ENCODE peak calls at places on chromosomes 7 and 10, in six cellular contexts. One of them, this sample, is unnamed.
A peak's percentile ranks its signal among the peaks of the same experiment; 100 is the strongest.

GRCh38 chr7:38909870-38910269 is 879 bp upstream of the VPS41 start:
- DNase-seq in right lobe of liver: no peak
- DNase-seq in lower lobe of right lung: no peak
- DNase-seq in brain microvascular endothelial cell: no peak
- DNase-seq in breast epithelium: no peak
- DNase-seq in mammary epithelial cell: no peak
- DNase-seq in this sample: no peak

GRCh38 chr7:79282051-79282694 is 171.3 kb downstream of the MAGI2 start:
- DNase-seq in mammary epithelial cell: peak; percentile 27
- DNase-seq in right lobe of liver: no peak
- DNase-seq in lower lobe of right lung: no peak
- DNase-seq in brain microvascular endothelial cell: peak; percentile 71
- DNase-seq in breast epithelium: no peak
- DNase-seq in this sample: peak; percentile 91

GRCh38 chr10:29858352-29859267 is 200.8 kb downstream of the JCAD start:
- DNase-seq in brain microvascular endothelial cell: peak; percentile 52
- DNase-seq in right lobe of liver: peak; percentile 76
- DNase-seq in lower lobe of right lung: peak; percentile 75
- DNase-seq in breast epithelium: peak; percentile 60
- DNase-seq in mammary epithelial cell: peak; percentile 84
- DNase-seq in this sample: peak; percentile 79

GRCh38 chr7:1449501-1449900 is 9.8 kb downstream of the MICALL2 start:
- DNase-seq in brain microvascular endothelial cell: no peak
- DNase-seq in mammary epithelial cell: no peak
- DNase-seq in right lobe of liver: no peak
- DNase-seq in lower lobe of right lung: no peak
- DNase-seq in breast epithelium: no peak
- DNase-seq in this sample: no peak

GRCh38 chr7:151251926-151252835 is 3.7 kb upstream of the SMARCD3 start:
- DNase-seq in brain microvascular endothelial cell: peak; percentile 45
- DNase-seq in mammary epithelial cell: peak; percentile 29
- DNase-seq in lower lobe of right lung: peak; percentile 73
- DNase-seq in right lobe of liver: no peak
- DNase-seq in breast epithelium: no peak
- DNase-seq in this sample: peak; percentile 74

GRCh38 chr10:113534428-113534827 is 18.4 kb upstream of the HABP2 start:
- DNase-seq in mammary epithelial cell: no peak
- DNase-seq in brain microvascular endothelial cell: no peak
- DNase-seq in right lobe of liver: no peak
- DNase-seq in breast epithelium: no peak
- DNase-seq in lower lobe of right lung: no peak
- DNase-seq in this sample: no peak

GRCh38 chr7:73701357-73701995 is 18.0 kb downstream of the STX1A start:
- DNase-seq in lower lobe of right lung: no peak
- DNase-seq in right lobe of liver: no peak
- DNase-seq in breast epithelium: no peak
- DNase-seq in mammary epithelial cell: no peak
- DNase-seq in brain microvascular endothelial cell: peak; percentile 70
- DNase-seq in this sample: peak; percentile 77

GRCh38 chr10:62850646-62851045 is 34.5 kb upstream of the EGR2 start:
- DNase-seq in breast epithelium: no peak
- DNase-seq in brain microvascular endothelial cell: no peak
- DNase-seq in mammary epithelial cell: no peak
- DNase-seq in right lobe of liver: no peak
- DNase-seq in lower lobe of right lung: no peak
- DNase-seq in this sample: no peak

GRCh38 chr7:45921699-45922519 is 837 bp upstream of the IGFBP3 start:
- DNase-seq in mammary epithelial cell: peak; percentile 40
- DNase-seq in breast epithelium: no peak
- DNase-seq in right lobe of liver: no peak
- DNase-seq in brain microvascular endothelial cell: peak; percentile 81
- DNase-seq in lower lobe of right lung: peak; percentile 51
- DNase-seq in this sample: peak; percentile 82

GRCh38 chr10:71083457-71083975 is 128.9 kb upstream of the UNC5B start:
- DNase-seq in lower lobe of right lung: no peak
- DNase-seq in brain microvascular endothelial cell: no peak
- DNase-seq in right lobe of liver: peak; percentile 13
- DNase-seq in mammary epithelial cell: no peak
- DNase-seq in breast epithelium: no peak
- DNase-seq in this sample: no peak

GRCh38 chr7:50733552-50733951 is 49.1 kb downstream of the GRB10 start:
- DNase-seq in breast epithelium: no peak
- DNase-seq in right lobe of liver: no peak
- DNase-seq in brain microvascular endothelial cell: peak; percentile 73
- DNase-seq in mammary epithelial cell: peak; percentile 40
- DNase-seq in lower lobe of right lung: no peak
- DNase-seq in this sample: peak; percentile 32

GRCh38 chr10:71766717-71767419 is 6.5 kb downstream of the VSIR start:
- DNase-seq in lower lobe of right lung: peak; percentile 87
- DNase-seq in right lobe of liver: no peak
- DNase-seq in breast epithelium: no peak
- DNase-seq in brain microvascular endothelial cell: peak; percentile 95
- DNase-seq in mammary epithelial cell: peak; percentile 89
- DNase-seq in this sample: peak; percentile 94

GRCh38 chr7:78558571-78558970 is 760.0 kb downstream of the PHTF2 start:
- DNase-seq in right lobe of liver: no peak
- DNase-seq in brain microvascular endothelial cell: no peak
- DNase-seq in breast epithelium: no peak
- DNase-seq in mammary epithelial cell: no peak
- DNase-seq in lower lobe of right lung: no peak
- DNase-seq in this sample: no peak

GRCh38 chr10:88493676-88494483 is 89.2 kb downstream of the RNLS start:
- DNase-seq in breast epithelium: no peak
- DNase-seq in right lobe of liver: no peak
- DNase-seq in lower lobe of right lung: no peak
- DNase-seq in mammary epithelial cell: no peak
- DNase-seq in brain microvascular endothelial cell: peak; percentile 63
- DNase-seq in this sample: no peak

GRCh38 chr10:78520737-78521430 is 487.2 kb downstream of the RPS24 start:
- DNase-seq in lower lobe of right lung: no peak
- DNase-seq in breast epithelium: no peak
- DNase-seq in brain microvascular endothelial cell: peak; percentile 12
- DNase-seq in mammary epithelial cell: peak; percentile 73
- DNase-seq in right lobe of liver: peak; percentile 3
- DNase-seq in this sample: peak; percentile 16

GRCh38 chr7:79454325-79454960 is 976 bp upstream of the MAGI2 start:
- DNase-seq in breast epithelium: no peak
- DNase-seq in mammary epithelial cell: no peak
- DNase-seq in right lobe of liver: peak; percentile 50
- DNase-seq in brain microvascular endothelial cell: peak; percentile 45
- DNase-seq in lower lobe of right lung: peak; percentile 50
- DNase-seq in this sample: peak; percentile 71

GRCh38 chr7:134365341-134366054 is 48.8 kb upstream of the SLC35B4 start:
- DNase-seq in brain microvascular endothelial cell: peak; percentile 22
- DNase-seq in lower lobe of right lung: no peak
- DNase-seq in right lobe of liver: no peak
- DNase-seq in breast epithelium: no peak
- DNase-seq in mammary epithelial cell: peak; percentile 82
- DNase-seq in this sample: peak; percentile 38

GRCh38 chr7:134368851-134369533 is 52.3 kb upstream of the SLC35B4 start:
- DNase-seq in lower lobe of right lung: no peak
- DNase-seq in right lobe of liver: peak; percentile 65
- DNase-seq in brain microvascular endothelial cell: peak; percentile 63
- DNase-seq in mammary epithelial cell: peak; percentile 74
- DNase-seq in breast epithelium: no peak
- DNase-seq in this sample: peak; percentile 74

GRCh38 chr7:134367956-134368749 is 51.4 kb upstream of the SLC35B4 start:
- DNase-seq in breast epithelium: no peak
- DNase-seq in brain microvascular endothelial cell: no peak
- DNase-seq in lower lobe of right lung: no peak
- DNase-seq in right lobe of liver: no peak
- DNase-seq in mammary epithelial cell: peak; percentile 55
- DNase-seq in this sample: no peak

GRCh38 chr7:134364619-134365037 is 47.9 kb upstream of the SLC35B4 start:
- DNase-seq in breast epithelium: no peak
- DNase-seq in brain microvascular endothelial cell: peak; percentile 29
- DNase-seq in right lobe of liver: no peak
- DNase-seq in lower lobe of right lung: no peak
- DNase-seq in mammary epithelial cell: peak; percentile 77
- DNase-seq in this sample: peak; percentile 7

DNA sequence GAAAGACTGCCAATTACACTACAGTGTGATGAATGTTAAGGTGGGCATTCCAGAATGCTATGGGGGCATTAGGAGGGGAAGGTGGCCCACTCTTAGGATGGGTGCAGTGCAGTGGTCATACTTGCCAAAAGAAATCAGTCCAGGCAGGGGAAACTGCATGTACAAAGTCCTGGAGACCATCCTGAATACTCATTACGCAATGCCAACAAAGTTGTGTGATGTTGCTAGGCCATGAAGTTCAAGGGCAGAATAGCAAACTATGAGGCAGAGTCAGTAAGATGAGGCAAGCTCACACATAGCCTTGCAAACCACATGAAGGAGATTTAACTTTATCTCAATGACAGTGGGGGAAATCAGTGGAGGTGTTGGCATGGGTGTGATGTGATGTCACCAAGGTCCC is 49.8 kb upstream of the SLC35B4 start:
- DNase-seq in lower lobe of right lung: no peak
- DNase-seq in mammary epithelial cell: no peak
- DNase-seq in right lobe of liver: peak; percentile 56
- DNase-seq in breast epithelium: no peak
- DNase-seq in brain microvascular endothelial cell: no peak
- DNase-seq in this sample: no peak
- H3K4me3 ChIP-seq in lower lobe of right lung: no peak overlapping the region
- H3K4me3 ChIP-seq in mammary epithelial cell: no peak overlapping the region
- H3K4me3 ChIP-seq in right lobe of liver: no peak overlapping the region
- H3K4me3 ChIP-seq in breast epithelium: no peak overlapping the region
- H3K4me3 ChIP-seq in brain microvascular endothelial cell: no peak overlapping the region
- H3K4me3 ChIP-seq in this sample: no peak overlapping the region

DNA sequence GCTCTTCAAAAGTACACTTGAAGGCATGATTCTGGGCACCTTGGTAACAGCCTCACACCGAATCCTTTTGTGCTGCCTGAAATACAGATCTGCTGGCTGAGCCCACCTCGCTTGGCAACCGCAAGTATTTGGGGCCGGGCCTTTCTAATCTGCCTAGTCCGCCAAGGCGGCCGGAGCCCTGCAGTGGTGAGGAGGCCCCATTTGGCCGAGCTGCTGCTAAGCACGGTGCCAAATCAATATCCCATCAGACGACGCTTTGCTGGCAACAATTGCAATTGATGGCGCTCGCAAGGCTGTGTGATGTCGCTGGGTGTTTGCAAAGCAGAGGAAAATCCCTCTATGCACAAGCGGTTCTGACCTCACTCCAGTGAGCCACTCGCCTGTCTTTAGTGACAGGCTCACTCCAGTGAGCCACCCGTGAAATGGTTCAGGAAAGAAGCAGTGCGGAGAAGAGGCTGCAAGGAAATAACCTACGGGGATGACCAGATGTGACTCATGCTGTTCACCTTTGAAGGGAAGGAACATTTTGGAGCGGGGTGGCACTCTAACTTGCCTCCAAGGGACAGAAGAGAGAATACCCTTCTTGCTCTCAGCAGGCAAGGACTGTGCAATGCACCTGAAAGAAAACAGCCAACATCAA is 18.2 kb upstream of the PDE1C start:
- DNase-seq in mammary epithelial cell: no peak
- DNase-seq in lower lobe of right lung: no peak
- DNase-seq in breast epithelium: no peak
- DNase-seq in right lobe of liver: no peak
- DNase-seq in brain microvascular endothelial cell: no peak
- DNase-seq in this sample: no peak
- H3K4me3 ChIP-seq in mammary epithelial cell: no peak overlapping the region
- H3K4me3 ChIP-seq in lower lobe of right lung: no peak overlapping the region
- H3K4me3 ChIP-seq in breast epithelium: no peak overlapping the region
- H3K4me3 ChIP-seq in right lobe of liver: no peak overlapping the region
- H3K4me3 ChIP-seq in brain microvascular endothelial cell: no peak overlapping the region
- H3K4me3 ChIP-seq in this sample: no peak overlapping the region

GRCh38 chr7:11192506-11192905 is 218.8 kb downstream of the PHF14 start:
- DNase-seq in right lobe of liver: no peak
- DNase-seq in brain microvascular endothelial cell: peak; percentile 33
- DNase-seq in lower lobe of right lung: no peak
- DNase-seq in mammary epithelial cell: no peak
- DNase-seq in breast epithelium: no peak
- DNase-seq in this sample: peak; percentile 67
- H3K4me3 ChIP-seq in right lobe of liver: no peak overlapping the region
- H3K4me3 ChIP-seq in brain microvascular endothelial cell: peak overlapping the region; percentile 50
- H3K4me3 ChIP-seq in lower lobe of right lung: peak overlapping the region; percentile 41
- H3K4me3 ChIP-seq in mammary epithelial cell: no peak overlapping the region
- H3K4me3 ChIP-seq in breast epithelium: peak overlapping the region; percentile 55
- H3K4me3 ChIP-seq in this sample: peak overlapping the region; percentile 45

GRCh38 chr7:12570148-12570528 is 382 bp upstream of the SCIN start:
- DNase-seq in breast epithelium: no peak
- DNase-seq in right lobe of liver: no peak
- DNase-seq in mammary epithelial cell: peak; percentile 67
- DNase-seq in lower lobe of right lung: peak; percentile 56
- DNase-seq in brain microvascular endothelial cell: no peak
- DNase-seq in this sample: no peak
- H3K4me3 ChIP-seq in breast epithelium: peak overlapping the region; percentile 72
- H3K4me3 ChIP-seq in right lobe of liver: no peak overlapping the region
- H3K4me3 ChIP-seq in mammary epithelial cell: peak overlapping the region; percentile 50
- H3K4me3 ChIP-seq in lower lobe of right lung: peak overlapping the region; percentile 53
- H3K4me3 ChIP-seq in brain microvascular endothelial cell: peak overlapping the region; percentile 53
- H3K4me3 ChIP-seq in this sample: peak overlapping the region; percentile 40

DNA sequence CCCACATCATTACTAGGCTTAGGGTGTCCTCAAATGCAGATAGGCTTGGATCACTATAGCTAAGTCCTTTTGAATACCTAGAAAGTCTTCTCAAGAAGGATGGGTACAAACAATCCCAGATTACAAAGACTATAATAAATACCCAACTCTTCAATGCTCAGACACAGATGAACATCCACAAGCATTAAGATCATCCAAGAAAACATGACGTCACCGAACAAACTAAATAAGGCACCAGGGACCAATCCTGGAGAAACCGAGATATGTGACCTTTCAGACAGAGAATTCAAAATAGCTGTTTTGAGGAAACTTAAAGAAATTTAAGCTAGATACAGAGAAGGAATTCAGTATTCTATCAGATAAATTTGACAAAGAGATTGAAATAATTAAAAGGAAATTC is 108.0 kb upstream of the PLPP4 start:
- DNase-seq in mammary epithelial cell: no peak
- DNase-seq in breast epithelium: no peak
- DNase-seq in brain microvascular endothelial cell: no peak
- DNase-seq in lower lobe of right lung: no peak
- DNase-seq in right lobe of liver: no peak
- DNase-seq in this sample: no peak
- H3K4me3 ChIP-seq in mammary epithelial cell: no peak overlapping the region
- H3K4me3 ChIP-seq in breast epithelium: no peak overlapping the region
- H3K4me3 ChIP-seq in brain microvascular endothelial cell: no peak overlapping the region
- H3K4me3 ChIP-seq in lower lobe of right lung: no peak overlapping the region
- H3K4me3 ChIP-seq in right lobe of liver: no peak overlapping the region
- H3K4me3 ChIP-seq in this sample: no peak overlapping the region

DNA sequence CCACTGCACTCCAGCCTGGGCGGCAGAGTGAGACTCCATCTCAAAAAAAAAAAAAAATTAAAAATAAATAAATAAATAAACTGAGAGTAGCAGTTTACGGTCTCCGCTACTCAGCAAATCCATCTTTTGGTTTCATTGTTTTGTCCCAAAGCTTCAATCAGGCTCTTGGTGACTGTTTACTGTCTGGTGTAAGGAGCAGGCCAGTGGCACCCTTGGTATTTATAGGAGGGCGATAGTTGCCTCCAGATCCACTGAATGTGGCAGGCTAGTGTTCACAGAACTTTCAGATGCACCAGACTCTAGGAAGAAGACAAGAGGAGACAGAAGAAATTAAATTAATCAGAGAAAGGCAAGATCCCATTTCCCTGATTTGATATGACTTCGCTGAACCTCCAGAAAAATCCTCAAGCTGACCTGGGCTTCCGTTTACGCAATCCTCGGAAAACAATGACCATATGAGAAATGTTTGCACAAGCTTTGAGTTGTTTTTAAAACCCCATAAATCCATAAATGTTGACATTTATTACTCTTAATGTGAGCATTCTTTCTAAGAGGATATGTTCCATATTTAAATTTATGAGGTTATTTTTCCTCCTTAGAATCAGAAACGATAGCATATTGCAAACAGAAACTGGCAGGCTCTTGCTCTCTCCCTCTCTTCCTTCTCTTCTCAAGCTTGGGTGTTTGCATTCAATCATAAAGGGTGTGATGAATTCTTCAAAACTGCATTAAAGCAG is 7.1 kb upstream of the MUC3A start:
- DNase-seq in lower lobe of right lung: no peak
- DNase-seq in right lobe of liver: no peak
- DNase-seq in brain microvascular endothelial cell: no peak
- DNase-seq in breast epithelium: no peak
- DNase-seq in mammary epithelial cell: no peak
- DNase-seq in this sample: peak; percentile 67
- H3K4me3 ChIP-seq in lower lobe of right lung: no peak overlapping the region
- H3K4me3 ChIP-seq in right lobe of liver: no peak overlapping the region
- H3K4me3 ChIP-seq in brain microvascular endothelial cell: no peak overlapping the region
- H3K4me3 ChIP-seq in breast epithelium: no peak overlapping the region
- H3K4me3 ChIP-seq in mammary epithelial cell: no peak overlapping the region
- H3K4me3 ChIP-seq in this sample: no peak overlapping the region

This sample was measured in fibroblast of villous mesenchyme.